ENCODE peak calls at places on chromosomes 16 and 17, in five cellular contexts. G, Z, X, W and N are unnamed samples.

GRCh38 chr16:56011808-56012478 is 136.8 kb upstream of the CES5A start:
- DNase-seq in W (no peak), Z (no peak), G (no peak), X (no peak), N (no peak)

GRCh38 chr16:76474048-76474447 is 196.8 kb downstream of the CNTNAP4 start:
- DNase-seq in G (no peak), Z (no peak), X (no peak), W (no peak), N (no peak)

GRCh38 chr16:1030381-1030901 is 42.1 kb upstream of the SSTR5 start:
- DNase-seq in W (no peak), Z (no peak), G (no peak), X (no peak), N (no peak)

GRCh38 chr17:76529643-76530488 is 7.6 kb downstream of the CYGB start:
- DNase-seq in G (no peak), X (no peak), Z (peak), W (no peak), N (no peak)

GRCh38 chr16:48810436-48810802 is 200.4 kb upstream of the N4BP1 start:
- DNase-seq in W (no peak), Z (no peak), G (no peak), X (no peak), N (no peak)

GRCh38 chr17:68794636-68795503 is 160.3 kb downstream of the ABCA8 start:
- DNase-seq in G (no peak), Z (peak), W (no peak), X (no peak), N (no peak)

GRCh38 chr16:65905326-65905725 is 461.2 kb upstream of the CDH5 start:
- DNase-seq in Z (no peak), X (no peak), W (no peak), G (no peak), N (no peak)

GRCh38 chr16:81708459-81709368 is 70.4 kb upstream of the PLCG2 start:
- DNase-seq in W (no peak), Z (no peak), G (no peak), X (no peak), N (no peak)

GRCh38 chr16:58336332-58337089 is 41.7 kb upstream of the PRSS54 start:
- DNase-seq in W (peak), X (peak), Z (peak), G (peak), N (peak)

GRCh38 chr17:80339118-80339517 is 75.8 kb upstream of the ENDOV start:
- DNase-seq in W (no peak), G (no peak), Z (no peak), X (no peak), N (no peak)

GRCh38 chr16:88482630-88483391 is 29.7 kb downstream of the ZFPM1 start:
- DNase-seq in X (no peak), W (no peak), G (no peak), Z (no peak), N (no peak)

GRCh38 chr16:16033208-16033717 is 83.8 kb downstream of the ABCC1 start:
- DNase-seq in X (no peak), Z (no peak), G (peak), W (no peak), N (no peak)

GRCh38 chr16:81709369-81709900 is 69.7 kb upstream of the PLCG2 start:
- DNase-seq in W (no peak), Z (no peak), G (no peak), X (no peak), N (no peak)

GRCh38 chr16:2905988-2906387 is 5.7 kb upstream of the FLYWCH1 start:
- DNase-seq in G (no peak), W (no peak), Z (no peak), X (no peak), N (no peak)

GRCh38 chr17:41972571-41973411 is 6.2 kb downstream of the CNP start:
- DNase-seq in X (no peak), G (no peak), Z (no peak), W (no peak), N (peak)

GRCh38 chr16:25106567-25107465 is 4.7 kb upstream of the LCMT1 start:
- DNase-seq in W (peak), Z (peak), X (no peak), G (peak), N (peak)

GRCh38 chr17:3799181-3799627 is 1.8 kb downstream of the ITGAE start:
- DNase-seq in G (no peak), Z (no peak), X (no peak), W (no peak), N (no peak)

GRCh38 chr16:56783332-56783731 is 53.4 kb downstream of the NUP93 start:
- DNase-seq in W (no peak), G (no peak), X (no peak), Z (no peak), N (no peak)

GRCh38 chr17:70658840-70659239 is 489.5 kb downstream of the KCNJ2 start:
- DNase-seq in X (no peak), W (no peak), G (no peak), Z (no peak), N (no peak)

GRCh38 chr16:67517178-67517492 is 11.5 kb upstream of the RIPOR1 start:
- DNase-seq in W (no peak), Z (no peak), G (no peak), X (no peak), N (no peak)

GRCh38 chr16:50881331-50881830 is 139.5 kb downstream of the CYLD start:
- DNase-seq in W (no peak), Z (peak), X (no peak), G (no peak), N (no peak)

GRCh38 chr17:44934745-44935105 is 12.8 kb downstream of the KIF18B start:
- DNase-seq in Z (no peak), X (no peak), W (no peak), G (no peak), N (no peak)

GRCh38 chr17:36198831-36199465 is 2.4 kb upstream of the CCL3L1 start:
- DNase-seq in W (no peak), X (no peak), Z (no peak), G (peak), N (no peak)

GRCh38 chr17:11241611-11242226 is 706 bp downstream of the SHISA6 start:
- DNase-seq in X (no peak), G (peak), W (no peak), Z (no peak), N (no peak)

GRCh38 chr16:53545433-53545832 is 42.4 kb upstream of the AKTIP start:
- DNase-seq in W (peak), Z (no peak), G (peak), X (no peak), N (no peak)

GRCh38 chr16:2092866-2093265 is 42.8 kb downstream of the PKD1 start:
- DNase-seq in W (no peak), Z (no peak), X (no peak), G (no peak), N (no peak)

GRCh38 chr17:2655526-2655925 is 56.0 kb downstream of the CLUH start:
- DNase-seq in G (no peak), W (no peak), X (no peak), Z (no peak), N (no peak)

GRCh38 chr17:43545383-43545632 is 832 bp downstream of the ETV4 start:
- DNase-seq in Z (peak), G (peak), X (no peak), W (peak), N (no peak)

GRCh38 chr16:66189951-66190350 is 176.5 kb upstream of the CDH5 start:
- DNase-seq in X (no peak), G (no peak), W (no peak), Z (peak), N (no peak)

GRCh38 chr16:65054457-65054856 is 67.4 kb downstream of the CDH11 start:
- DNase-seq in W (no peak), G (no peak), Z (peak), X (no peak), N (no peak)

GRCh38 chr17:55067697-55068439 is 99.3 kb downstream of the STXBP4 start:
- DNase-seq in X (no peak), W (no peak), Z (peak), G (no peak), N (no peak)